ENCODE peak calls at places on chromosomes 16 and 17, in eight cellular contexts. L is fibroblast of the aortic adventitia, A is lower leg skin, M is mammary epithelial cell, N is uterus, X is PC-9, Q is tibial artery, F is GM06990. G is an unnamed sample.

GRCh38 chr17:72301887-72302286 is 181.1 kb downstream of the SOX9 start:
- DNase-seq in X (no peak), L (no peak), M (no peak), N (no peak), F (no peak), A (no peak), Q (no peak), G (no peak)

GRCh38 chr16:83954577-83955016 is 1.6 kb downstream of the OSGIN1 start:
- DNase-seq in F (no peak), N (peak; percentile 38), X (peak; percentile 61), A (peak; percentile 37), L (peak; percentile 40), M (peak; percentile 28), Q (peak; percentile 89), G (no peak)

GRCh38 chr17:59558953-59559352 is 6.5 kb upstream of the DHX40 start:
- DNase-seq in Q (no peak), N (no peak), A (no peak), X (no peak), L (peak; percentile 56), M (no peak), F (no peak), G (no peak)

GRCh38 chr17:58096892-58097291 is 13.7 kb downstream of the DYNLL2 start:
- DNase-seq in L (no peak), F (no peak), X (no peak), N (no peak), M (no peak), A (no peak), Q (no peak), G (no peak)

GRCh38 chr16:11202260-11203091 is 53.5 kb downstream of the SOCS1 start:
- DNase-seq in F (peak; percentile 74), M (no peak), L (peak; percentile 48), A (no peak), N (no peak), Q (no peak), X (no peak), G (no peak)

GRCh38 chr17:68134731-68135130 is 99.2 kb downstream of the KPNA2 start:
- DNase-seq in Q (no peak), N (no peak), A (no peak), X (no peak), L (no peak), M (no peak), F (no peak), G (no peak)

GRCh38 chr16:58128721-58129096 is 472 bp downstream of the CFAP20 start:
- DNase-seq in F (no peak), M (no peak), L (no peak), Q (no peak), X (peak; percentile 9), N (no peak), A (no peak), G (no peak)

GRCh38 chr16:62068747-62069146 is 32.5 kb upstream of the CDH8 start:
- DNase-seq in Q (no peak), X (no peak), F (no peak), L (no peak), N (no peak), A (no peak), M (no peak), G (no peak)

GRCh38 chr17:75615301-75615700 is 17.9 kb upstream of the SMIM5 start:
- DNase-seq in M (no peak), L (no peak), Q (no peak), X (no peak), F (no peak), A (no peak), N (no peak), G (no peak)

GRCh38 chr16:89155851-89156739 is 15.5 kb upstream of the CDH15 start:
- DNase-seq in M (no peak), L (no peak), X (no peak), N (no peak), F (no peak), A (no peak), Q (no peak), G (no peak)

GRCh38 chr17:8117367-8117979 is 841 bp downstream of the ALOXE3 start:
- DNase-seq in X (no peak), Q (no peak), M (no peak), A (no peak), L (no peak), F (no peak), N (no peak), G (no peak)
- TF ChIP-seq CTCF in X (no peak), Q (no peak), M (no peak), A (no peak), L (peak; percentile 0), F (no peak), N (no peak), G (no peak)

DNA sequence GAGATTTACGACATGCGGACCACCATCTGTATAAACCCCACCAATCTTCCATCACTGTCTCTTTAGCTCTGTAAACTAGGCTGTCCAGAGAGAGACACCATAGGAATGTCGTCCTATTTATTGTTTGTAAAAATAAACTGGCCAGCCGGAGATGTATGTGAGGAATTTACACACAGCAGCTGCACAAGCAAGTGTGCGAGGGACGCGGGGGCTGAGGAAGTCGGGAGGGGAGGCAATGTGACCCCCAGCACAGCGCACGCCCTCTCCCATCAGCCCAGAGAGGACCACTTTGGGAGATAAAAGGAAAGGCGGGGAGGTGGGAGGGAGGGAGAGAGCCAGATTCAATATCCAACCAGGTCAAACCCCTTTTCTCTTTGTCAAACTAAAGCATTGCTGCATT is 136.2 kb upstream of the SALL1 start:
- DNase-seq in L (no peak), Q (no peak), N (no peak), A (no peak), M (no peak), X (no peak), F (no peak), G (no peak)
- TF ChIP-seq CTCF in L (no peak), Q (no peak), N (no peak), A (no peak), M (no peak), X (no peak), F (no peak), G (no peak)

DNA sequence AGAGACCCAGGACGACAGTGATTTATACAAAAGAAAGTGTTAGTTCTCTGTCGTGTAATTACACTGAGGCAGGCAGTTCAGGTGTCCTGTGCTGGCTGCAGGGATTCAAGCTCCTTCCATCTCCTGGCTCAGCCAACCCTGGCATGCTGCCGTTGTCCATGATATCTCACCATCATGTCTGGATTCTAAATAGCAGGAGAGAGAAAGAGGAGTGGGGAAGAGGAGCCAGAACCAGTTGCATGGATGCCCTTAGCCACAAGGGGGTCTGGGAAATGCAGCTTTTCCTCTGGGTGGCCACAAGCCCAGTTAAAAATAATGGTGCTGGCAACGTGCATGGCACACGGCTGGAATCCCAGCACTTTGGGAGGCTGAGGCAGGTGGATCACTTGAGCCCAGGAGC is 9.7 kb downstream of the C16orf54 start:
- DNase-seq in M (no peak), Q (no peak), L (no peak), N (no peak), A (no peak), X (no peak), F (no peak), G (no peak)
- TF ChIP-seq CTCF in M (no peak), Q (no peak), L (peak; percentile 22), N (no peak), A (no peak), X (no peak), F (no peak), G (peak; percentile 41)

GRCh38 chr17:56506349-56506748 is 87.2 kb upstream of the NOG start:
- DNase-seq in Q (no peak), L (no peak), N (no peak), X (no peak), M (no peak), F (no peak), A (no peak), G (no peak)
- TF ChIP-seq CTCF in Q (no peak), L (no peak), N (no peak), X (no peak), M (no peak), F (no peak), A (no peak), G (no peak)

DNA sequence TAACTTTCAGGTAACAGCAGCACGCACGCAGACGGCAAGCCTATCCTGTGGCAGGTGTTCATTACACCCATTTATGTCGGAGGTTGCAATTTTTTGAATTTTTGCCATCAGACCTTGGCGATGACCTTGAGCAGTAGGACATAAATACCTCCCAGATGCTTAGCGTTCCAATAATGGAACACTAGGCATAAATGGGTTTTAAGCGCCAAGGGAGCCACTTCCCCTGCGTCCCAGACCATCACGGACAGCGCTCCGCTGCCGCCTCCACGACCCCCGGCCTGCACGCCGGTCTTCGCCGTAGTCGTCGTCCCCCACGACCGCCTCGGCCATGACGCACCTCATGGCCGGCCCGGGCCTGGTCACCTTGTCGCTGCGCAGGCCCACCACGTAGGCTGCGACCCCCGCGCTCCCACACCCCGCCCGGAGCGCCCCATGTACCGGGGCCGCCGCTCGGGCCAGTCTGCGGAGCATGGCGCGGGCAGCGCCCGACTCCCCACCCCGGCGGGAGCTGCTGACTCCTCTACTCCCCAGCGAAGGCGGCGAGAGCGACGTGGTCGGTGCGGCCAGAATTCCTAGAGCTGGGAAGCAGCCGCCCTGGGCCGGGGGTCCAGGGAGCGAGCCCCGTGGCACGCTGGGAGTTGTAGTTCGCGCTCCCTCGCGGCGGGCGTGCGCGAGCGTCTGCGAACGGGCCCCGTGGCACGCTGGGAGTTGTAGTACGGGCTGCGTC is 22.7 kb downstream of the TMEM235 start:
- DNase-seq in M (peak; percentile 67), N (peak; percentile 73), F (peak; percentile 84), A (peak; percentile 71), L (peak; percentile 76), X (peak; percentile 70), Q (peak; percentile 86), G (peak; percentile 94)
- TF ChIP-seq CTCF in M (no peak), N (no peak), F (no peak), A (no peak), L (no peak), X (no peak), Q (no peak), G (no peak)

G was measured in type B pancreatic cell.